ENCODE peak calls at places on chromosomes 11 and 22, in five cellular contexts. One of them, this sample, is unnamed. For H3K9me3, the result is how much of the 10 kb centered on the place peaks cover.

GRCh38 chr22:49202226-49202625 is 625.4 kb downstream of the BRD1 start:
- DNase-seq in lower lobe of right lung: peak
- DNase-seq in OCI-LY7: no peak
- DNase-seq in left ventricle myocardium inferior: no peak
- DNase-seq in uterus: no peak
- DNase-seq in this sample: no peak

GRCh38 chr22:39677967-39678366 is 107.4 kb downstream of the CACNA1I start:
- DNase-seq in lower lobe of right lung: no peak
- DNase-seq in OCI-LY7: no peak
- DNase-seq in uterus: no peak
- DNase-seq in left ventricle myocardium inferior: no peak
- DNase-seq in this sample: no peak

GRCh38 chr11:93089474-93090102 is 108.2 kb downstream of the SLC36A4 start:
- DNase-seq in left ventricle myocardium inferior: no peak
- DNase-seq in uterus: no peak
- DNase-seq in OCI-LY7: peak
- DNase-seq in lower lobe of right lung: no peak
- DNase-seq in this sample: no peak

GRCh38 chr11:32334822-32335221 is 100.5 kb downstream of the WT1 start:
- DNase-seq in uterus: no peak
- DNase-seq in left ventricle myocardium inferior: no peak
- DNase-seq in OCI-LY7: no peak
- DNase-seq in lower lobe of right lung: no peak
- DNase-seq in this sample: no peak

GRCh38 chr11:27300974-27301373 is 62.0 kb downstream of the CCDC34 start:
- DNase-seq in lower lobe of right lung: no peak
- DNase-seq in OCI-LY7: no peak
- DNase-seq in left ventricle myocardium inferior: no peak
- DNase-seq in uterus: no peak
- DNase-seq in this sample: no peak

GRCh38 chr11:69243496-69244200 is 50.3 kb upstream of the MYEOV start:
- DNase-seq in OCI-LY7: no peak
- DNase-seq in lower lobe of right lung: no peak
- DNase-seq in left ventricle myocardium inferior: no peak
- DNase-seq in uterus: no peak
- DNase-seq in this sample: no peak

GRCh38 chr11:9739108-9739507 is 75.2 kb downstream of the SWAP70 start:
- DNase-seq in lower lobe of right lung: no peak
- DNase-seq in left ventricle myocardium inferior: no peak
- DNase-seq in OCI-LY7: peak
- DNase-seq in uterus: no peak
- DNase-seq in this sample: peak

GRCh38 chr22:43493297-43493696 is 81.5 kb downstream of the MPPED1 start:
- DNase-seq in OCI-LY7: no peak
- DNase-seq in left ventricle myocardium inferior: no peak
- DNase-seq in uterus: no peak
- DNase-seq in lower lobe of right lung: no peak
- DNase-seq in this sample: no peak

GRCh38 chr11:77196961-77197360 is 68.9 kb downstream of the MYO7A start:
- DNase-seq in left ventricle myocardium inferior: no peak
- DNase-seq in OCI-LY7: no peak
- DNase-seq in lower lobe of right lung: peak
- DNase-seq in uterus: no peak
- DNase-seq in this sample: no peak

GRCh38 chr11:95248666-95249467 is 17.9 kb upstream of the SESN3 start:
- DNase-seq in lower lobe of right lung: no peak
- DNase-seq in uterus: no peak
- DNase-seq in OCI-LY7: peak
- DNase-seq in left ventricle myocardium inferior: no peak
- DNase-seq in this sample: no peak

GRCh38 chr11:1653541-1654387 is 24.2 kb downstream of the KRTAP5-5 start:
- DNase-seq in OCI-LY7: no peak
- DNase-seq in uterus: no peak
- DNase-seq in lower lobe of right lung: no peak
- DNase-seq in left ventricle myocardium inferior: no peak
- DNase-seq in this sample: no peak

GRCh38 chr11:2968501-2968900 is 23.6 kb downstream of the NAP1L4 start:
- DNase-seq in OCI-LY7: no peak
- DNase-seq in lower lobe of right lung: no peak
- DNase-seq in uterus: no peak
- DNase-seq in left ventricle myocardium inferior: no peak
- DNase-seq in this sample: no peak

GRCh38 chr11:18243783-18244362 is 4.6 kb downstream of the SAA2 start:
- DNase-seq in uterus: no peak
- DNase-seq in lower lobe of right lung: no peak
- DNase-seq in OCI-LY7: peak
- DNase-seq in left ventricle myocardium inferior: no peak
- DNase-seq in this sample: peak

GRCh38 chr11:130478204-130478701 is 29.8 kb downstream of the ADAMTS15 start:
- DNase-seq in uterus: peak
- DNase-seq in lower lobe of right lung: no peak
- DNase-seq in left ventricle myocardium inferior: peak
- DNase-seq in OCI-LY7: no peak
- DNase-seq in this sample: no peak

GRCh38 chr11:125410091-125410490 is 86.0 kb downstream of the FEZ1 start:
- DNase-seq in OCI-LY7: no peak
- DNase-seq in left ventricle myocardium inferior: no peak
- DNase-seq in uterus: no peak
- DNase-seq in lower lobe of right lung: no peak
- DNase-seq in this sample: no peak

GRCh38 chr22:32849501-32849900 is 48.0 kb downstream of the TIMP3 start:
- DNase-seq in OCI-LY7: no peak
- DNase-seq in lower lobe of right lung: no peak
- DNase-seq in uterus: no peak
- DNase-seq in left ventricle myocardium inferior: no peak
- DNase-seq in this sample: no peak

GRCh38 chr22:22877523-22878210 is 9.9 kb upstream of the IGLL5 start:
- DNase-seq in left ventricle myocardium inferior: peak
- DNase-seq in uterus: no peak
- DNase-seq in OCI-LY7: peak
- DNase-seq in lower lobe of right lung: no peak
- DNase-seq in this sample: peak

GRCh38 chr11:65274734-65275682 is 13.2 kb downstream of the POLA2 start:
- DNase-seq in uterus: peak
- DNase-seq in lower lobe of right lung: peak
- DNase-seq in OCI-LY7: peak
- DNase-seq in left ventricle myocardium inferior: peak
- DNase-seq in this sample: peak

GRCh38 chr22:50010676-50011446 is 1.7 kb downstream of the IL17REL start:
- DNase-seq in lower lobe of right lung: peak
- DNase-seq in uterus: no peak
- DNase-seq in OCI-LY7: no peak
- DNase-seq in left ventricle myocardium inferior: no peak
- DNase-seq in this sample: peak

GRCh38 chr22:19713650-19714319 is 518 bp upstream of the SEPTIN5 start:
- DNase-seq in OCI-LY7: no peak
- DNase-seq in left ventricle myocardium inferior: peak
- DNase-seq in lower lobe of right lung: no peak
- DNase-seq in uterus: no peak
- DNase-seq in this sample: no peak
- H3K4me3 ChIP-seq in OCI-LY7: no peak
- H3K4me3 ChIP-seq in left ventricle myocardium inferior: peak
- H3K4me3 ChIP-seq in lower lobe of right lung: peak
- H3K4me3 ChIP-seq in uterus: peak
- H3K4me3 ChIP-seq in this sample: no peak

DNA sequence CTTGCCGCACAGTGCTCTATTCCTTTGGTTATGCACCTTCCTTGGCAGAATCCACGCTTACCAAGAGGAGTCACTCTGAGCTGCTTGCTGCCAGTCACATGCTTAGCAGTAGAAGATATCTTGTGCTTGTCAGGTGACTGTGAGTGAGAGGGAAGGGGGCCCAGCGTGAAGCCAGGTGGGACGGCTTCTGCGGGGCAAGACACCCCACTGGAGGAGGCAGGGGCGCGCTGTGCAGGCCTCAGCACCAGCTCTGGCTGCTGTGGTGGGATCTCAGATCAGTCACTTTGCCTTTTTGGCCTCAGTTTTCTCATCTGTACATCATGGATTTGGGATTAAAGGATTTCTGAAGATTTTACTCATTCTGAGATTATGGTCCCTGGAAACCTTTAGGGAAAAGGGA is 63.9 kb upstream of the B3GAT1 start:
- DNase-seq in uterus: no peak
- DNase-seq in lower lobe of right lung: no peak
- DNase-seq in left ventricle myocardium inferior: no peak
- DNase-seq in OCI-LY7: no peak
- DNase-seq in this sample: no peak
- H3K9me3 ChIP-seq in uterus: under half
- H3K9me3 ChIP-seq in lower lobe of right lung: under half
- H3K9me3 ChIP-seq in left ventricle myocardium inferior: under half
- H3K9me3 ChIP-seq in OCI-LY7: under half
- H3K9me3 ChIP-seq in this sample: under half

DNA sequence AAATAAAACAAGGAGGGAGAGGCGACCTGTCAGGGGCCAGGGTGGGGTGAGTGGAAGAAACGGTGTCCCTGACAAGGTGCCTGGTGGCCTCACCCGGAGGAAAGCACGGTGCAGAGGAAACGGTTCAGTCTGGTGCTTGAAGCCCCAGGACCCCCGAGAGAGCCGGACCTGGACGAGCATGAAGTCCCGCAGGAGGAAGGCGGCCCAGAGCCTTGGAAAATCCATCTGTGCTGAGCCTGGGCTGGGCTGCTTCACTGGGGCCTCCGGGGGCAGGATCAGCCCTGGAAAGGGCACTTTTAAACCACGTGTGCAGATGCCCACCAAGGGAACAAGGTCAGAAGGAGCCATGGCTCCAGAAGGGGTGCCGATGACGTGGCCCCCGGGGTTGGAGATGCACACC is 467.3 kb downstream of the OPCML start:
- DNase-seq in OCI-LY7: no peak
- DNase-seq in uterus: no peak
- DNase-seq in lower lobe of right lung: no peak
- DNase-seq in left ventricle myocardium inferior: no peak
- DNase-seq in this sample: no peak
- H3K4me3 ChIP-seq in OCI-LY7: no peak
- H3K4me3 ChIP-seq in uterus: peak
- H3K4me3 ChIP-seq in lower lobe of right lung: peak
- H3K4me3 ChIP-seq in left ventricle myocardium inferior: peak
- H3K4me3 ChIP-seq in this sample: no peak

DNA sequence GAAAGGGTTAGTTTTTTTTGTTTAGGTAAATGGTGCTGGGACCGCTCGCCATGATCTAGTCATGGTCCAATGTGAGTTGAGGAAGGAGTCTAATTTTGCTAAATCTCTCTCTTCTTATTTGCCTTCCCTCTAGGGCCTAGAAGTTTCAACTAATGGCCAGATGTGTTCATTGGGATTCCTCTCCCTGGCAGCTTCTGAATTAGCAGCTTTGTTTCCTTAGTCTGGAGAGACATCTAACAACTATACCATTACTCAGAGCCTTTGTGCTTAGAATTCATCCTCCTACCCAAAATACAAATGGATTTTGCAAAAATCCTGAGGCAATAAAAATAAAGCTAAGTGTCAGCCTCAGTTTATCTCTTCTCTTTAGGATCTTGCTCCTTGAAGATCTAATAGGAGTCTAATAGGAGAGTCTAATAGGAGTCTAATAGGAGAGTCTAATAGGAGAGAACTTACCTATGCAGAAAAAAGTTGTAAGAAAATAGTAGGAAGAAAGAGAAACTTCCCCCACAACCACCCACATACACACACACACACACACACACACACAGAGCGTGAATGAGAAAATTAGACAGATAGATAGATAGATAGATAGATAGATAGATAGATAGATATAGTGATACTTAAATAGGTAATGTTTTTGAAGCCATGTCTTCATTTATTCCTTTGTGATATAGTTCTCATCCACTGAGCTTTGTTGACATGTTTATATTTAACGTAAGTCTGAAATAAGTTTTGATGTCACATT is 980.5 kb upstream of the CNTN5 start:
- DNase-seq in uterus: no peak
- DNase-seq in lower lobe of right lung: no peak
- DNase-seq in left ventricle myocardium inferior: no peak
- DNase-seq in OCI-LY7: no peak
- DNase-seq in this sample: no peak
- H3K9me3 ChIP-seq in uterus: under half
- H3K9me3 ChIP-seq in lower lobe of right lung: under half
- H3K9me3 ChIP-seq in left ventricle myocardium inferior: under half
- H3K9me3 ChIP-seq in OCI-LY7: under half
- H3K9me3 ChIP-seq in this sample: under half

GRCh38 chr11:120067361-120068113 is 70.4 kb downstream of the TRIM29 start:
- DNase-seq in OCI-LY7: no peak
- DNase-seq in uterus: no peak
- DNase-seq in lower lobe of right lung: no peak
- DNase-seq in left ventricle myocardium inferior: no peak
- DNase-seq in this sample: no peak
- H3K4me3 ChIP-seq in OCI-LY7: no peak
- H3K4me3 ChIP-seq in uterus: no peak
- H3K4me3 ChIP-seq in lower lobe of right lung: no peak
- H3K4me3 ChIP-seq in left ventricle myocardium inferior: no peak
- H3K4me3 ChIP-seq in this sample: no peak

DNA sequence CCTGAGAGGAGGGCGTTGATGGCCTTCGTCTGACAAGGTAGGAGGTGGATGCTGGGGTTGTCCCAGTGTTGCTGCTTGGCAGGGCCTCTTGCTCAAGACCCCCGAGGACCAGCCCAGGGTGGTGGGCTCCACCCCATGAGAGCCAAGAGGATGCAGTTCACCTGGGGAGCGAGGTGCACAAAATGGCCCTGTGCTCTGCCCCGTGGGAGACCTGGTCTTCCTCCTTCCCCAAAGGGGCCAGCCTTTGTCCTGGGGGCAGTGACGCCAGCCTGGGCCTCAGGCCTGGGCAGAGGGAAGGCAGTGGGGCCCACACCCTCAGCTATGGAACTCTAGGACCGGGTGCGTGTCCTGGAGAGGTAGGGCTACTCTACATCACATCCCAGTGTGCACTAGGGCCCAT is 1233.3 kb downstream of the TBC1D22A start:
- DNase-seq in uterus: no peak
- DNase-seq in left ventricle myocardium inferior: no peak
- DNase-seq in OCI-LY7: no peak
- DNase-seq in lower lobe of right lung: no peak
- DNase-seq in this sample: no peak
- H3K9me3 ChIP-seq in uterus: under half
- H3K9me3 ChIP-seq in left ventricle myocardium inferior: under half
- H3K9me3 ChIP-seq in OCI-LY7: under half
- H3K9me3 ChIP-seq in lower lobe of right lung: under half
- H3K9me3 ChIP-seq in this sample: under half

GRCh38 chr11:34154059-34154875 is 48.8 kb downstream of the NAT10 start:
- DNase-seq in lower lobe of right lung: peak
- DNase-seq in OCI-LY7: peak
- DNase-seq in left ventricle myocardium inferior: no peak
- DNase-seq in uterus: no peak
- DNase-seq in this sample: no peak
- H3K4me3 ChIP-seq in lower lobe of right lung: no peak
- H3K4me3 ChIP-seq in OCI-LY7: no peak
- H3K4me3 ChIP-seq in left ventricle myocardium inferior: no peak
- H3K4me3 ChIP-seq in uterus: no peak
- H3K4me3 ChIP-seq in this sample: no peak

GRCh38 chr22:10780281-10780680 is 4747.7 kb upstream of the OR11H1 start:
- DNase-seq in OCI-LY7: no peak
- DNase-seq in lower lobe of right lung: no peak
- DNase-seq in uterus: no peak
- DNase-seq in left ventricle myocardium inferior: no peak
- DNase-seq in this sample: no peak
- H3K9me3 ChIP-seq in OCI-LY7: under half
- H3K9me3 ChIP-seq in lower lobe of right lung: under half
- H3K9me3 ChIP-seq in uterus: under half
- H3K9me3 ChIP-seq in left ventricle myocardium inferior: under half
- H3K9me3 ChIP-seq in this sample: under half